ENCODE peak calls at places on chromosomes 11 and 22, in six cellular contexts. One of them, this sample, is unnamed.

GRCh38 chr11:121422675-121423074 is 29.4 kb upstream of the SORL1 start:
- DNase-seq in Ammon's horn: no peak
- DNase-seq in activated T-helper 1 cell treated with Interleukin-2 at 50 U/mL for 16 hours: no peak
- DNase-seq in hypothalamus: no peak
- DNase-seq in bronchial epithelial cell: no peak
- DNase-seq in GM23248: no peak
- DNase-seq in this sample: no peak

GRCh38 chr11:48116843-48117242 is 99.8 kb upstream of the OR4B1 start:
- DNase-seq in Ammon's horn: no peak
- DNase-seq in activated T-helper 1 cell treated with Interleukin-2 at 50 U/mL for 16 hours: no peak
- DNase-seq in hypothalamus: no peak
- DNase-seq in bronchial epithelial cell: no peak
- DNase-seq in GM23248: peak; percentile 40
- DNase-seq in this sample: no peak

GRCh38 chr11:62602141-62603071 is 741 bp upstream of the MTA2 start:
- DNase-seq in Ammon's horn: peak; percentile 84
- DNase-seq in activated T-helper 1 cell treated with Interleukin-2 at 50 U/mL for 16 hours: no peak
- DNase-seq in hypothalamus: peak; percentile 69
- DNase-seq in bronchial epithelial cell: no peak
- DNase-seq in GM23248: peak; percentile 57
- DNase-seq in this sample: no peak

GRCh38 chr22:29477919-29478318 is 2.1 kb upstream of the NEFH start:
- DNase-seq in Ammon's horn: peak; percentile 42
- DNase-seq in activated T-helper 1 cell treated with Interleukin-2 at 50 U/mL for 16 hours: no peak
- DNase-seq in hypothalamus: no peak
- DNase-seq in bronchial epithelial cell: no peak
- DNase-seq in GM23248: no peak
- DNase-seq in this sample: no peak

GRCh38 chr11:35582033-35582432 is 36.2 kb upstream of the FJX1 start:
- DNase-seq in Ammon's horn: no peak
- DNase-seq in activated T-helper 1 cell treated with Interleukin-2 at 50 U/mL for 16 hours: no peak
- DNase-seq in hypothalamus: no peak
- DNase-seq in bronchial epithelial cell: no peak
- DNase-seq in GM23248: no peak
- DNase-seq in this sample: no peak

GRCh38 chr11:126949066-126949945 is 51.3 kb downstream of the KIRREL3 start:
- DNase-seq in Ammon's horn: peak; percentile 69
- DNase-seq in activated T-helper 1 cell treated with Interleukin-2 at 50 U/mL for 16 hours: no peak
- DNase-seq in hypothalamus: no peak
- DNase-seq in bronchial epithelial cell: no peak
- DNase-seq in GM23248: peak; percentile 70
- DNase-seq in this sample: peak; percentile 23

GRCh38 chr11:75350122-75350742 is 1.2 kb downstream of the ARRB1 start:
- DNase-seq in Ammon's horn: no peak
- DNase-seq in activated T-helper 1 cell treated with Interleukin-2 at 50 U/mL for 16 hours: no peak
- DNase-seq in hypothalamus: no peak
- DNase-seq in bronchial epithelial cell: no peak
- DNase-seq in GM23248: no peak
- DNase-seq in this sample: no peak

GRCh38 chr11:115581871-115582639 is 77.8 kb upstream of the CADM1 start:
- DNase-seq in Ammon's horn: no peak
- DNase-seq in activated T-helper 1 cell treated with Interleukin-2 at 50 U/mL for 16 hours: no peak
- DNase-seq in hypothalamus: no peak
- DNase-seq in bronchial epithelial cell: peak; percentile 62
- DNase-seq in GM23248: no peak
- DNase-seq in this sample: peak; percentile 41

GRCh38 chr22:44192098-44192810 is 11.5 kb downstream of the PARVG start:
- DNase-seq in Ammon's horn: no peak
- DNase-seq in activated T-helper 1 cell treated with Interleukin-2 at 50 U/mL for 16 hours: peak; percentile 16
- DNase-seq in hypothalamus: no peak
- DNase-seq in bronchial epithelial cell: no peak
- DNase-seq in GM23248: peak; percentile 43
- DNase-seq in this sample: peak; percentile 57

GRCh38 chr11:72631806-72632731 is 42.2 kb downstream of the PDE2A start:
- DNase-seq in Ammon's horn: peak; percentile 82
- DNase-seq in activated T-helper 1 cell treated with Interleukin-2 at 50 U/mL for 16 hours: no peak
- DNase-seq in hypothalamus: no peak
- DNase-seq in bronchial epithelial cell: no peak
- DNase-seq in GM23248: no peak
- DNase-seq in this sample: no peak

GRCh38 chr11:121253951-121254350 is 38.6 kb upstream of the SC5D start:
- DNase-seq in Ammon's horn: no peak
- DNase-seq in activated T-helper 1 cell treated with Interleukin-2 at 50 U/mL for 16 hours: no peak
- DNase-seq in hypothalamus: no peak
- DNase-seq in bronchial epithelial cell: peak; percentile 92
- DNase-seq in GM23248: no peak
- DNase-seq in this sample: no peak